ENCODE peak calls at places on chromosomes 5 and 9, in six cellular contexts. X is H1, U is HCT116, E is SK-N-SH, O is K562, A is NT2/D1. N is an unnamed sample.

GRCh38 chr5:107696511-107696910 is 25.8 kb upstream of the EFNA5 start:
- DNase-seq in X (no peak), U (no peak), E (no peak), O (no peak), A (no peak), N (no peak)

GRCh38 chr5:10701567-10702039 is 59.4 kb downstream of the DAP start:
- DNase-seq in X (no peak), U (no peak), E (peak; percentile 76), O (peak; percentile 79), A (no peak), N (peak; percentile 18)

GRCh38 chr9:108543251-108543768 is 312.5 kb downstream of the ACTL7B start:
- DNase-seq in X (peak; percentile 25), U (no peak), E (no peak), O (no peak), A (peak; percentile 74), N (no peak)

GRCh38 chr9:31606678-31607077 is 777.8 kb upstream of the ACO1 start:
- DNase-seq in X (no peak), U (no peak), E (no peak), O (no peak), A (no peak), N (no peak)

GRCh38 chr5:124053340-124053739 is 541.4 kb downstream of the CSNK1G3 start:
- DNase-seq in X (no peak), U (no peak), E (no peak), O (no peak), A (no peak), N (no peak)

GRCh38 chr5:102600964-102601363 is 102.2 kb upstream of the SLCO6A1 start:
- DNase-seq in X (no peak), U (no peak), E (no peak), O (no peak), A (no peak), N (no peak)

GRCh38 chr5:127260686-127261085 is 29.9 kb upstream of the MEGF10 start:
- DNase-seq in X (no peak), U (no peak), E (no peak), O (no peak), A (no peak), N (no peak)

GRCh38 chr5:17189381-17190036 is 27.9 kb upstream of the BASP1 start:
- DNase-seq in X (peak; percentile 66), U (peak; percentile 85), E (peak; percentile 58), O (peak; percentile 65), A (peak; percentile 77), N (peak; percentile 65)

GRCh38 chr5:78915170-78915569 is 69.9 kb downstream of the ARSB start:
- DNase-seq in X (no peak), U (no peak), E (no peak), O (no peak), A (no peak), N (no peak)

GRCh38 chr5:32126691-32127090 is 47.4 kb downstream of the GOLPH3 start:
- DNase-seq in X (no peak), U (no peak), E (no peak), O (no peak), A (no peak), N (no peak)

GRCh38 chr9:134483361-134484184 is 157.3 kb downstream of the RXRA start:
- DNase-seq in X (no peak), U (no peak), E (no peak), O (no peak), A (no peak), N (no peak)

GRCh38 chr5:17305964-17306725 is 88.7 kb downstream of the BASP1 start:
- DNase-seq in X (no peak), U (no peak), E (no peak), O (no peak), A (no peak), N (peak; percentile 9)

GRCh38 chr9:126724226-126724625 is 80.6 kb upstream of the ZBTB43 start:
- DNase-seq in X (no peak), U (no peak), E (peak; percentile 42), O (no peak), A (no peak), N (no peak)

GRCh38 chr5:178576591-178577351 is 13.4 kb downstream of the COL23A1 start:
- DNase-seq in X (no peak), U (no peak), E (no peak), O (no peak), A (no peak), N (no peak)

GRCh38 chr5:26948921-26949320 is 89.5 kb downstream of the CDH9 start:
- DNase-seq in X (no peak), U (no peak), E (no peak), O (no peak), A (no peak), N (no peak)

GRCh38 chr9:2337602-2338001 is 284.0 kb upstream of the VLDLR start:
- DNase-seq in X (no peak), U (no peak), E (no peak), O (no peak), A (no peak), N (no peak)

GRCh38 chr5:141513021-141513626 is 24.2 kb downstream of the PCDHGC5 start:
- DNase-seq in X (no peak), U (no peak), E (peak; percentile 72), O (no peak), A (no peak), N (no peak)

GRCh38 chr5:123092696-123093095 is 3.7 kb downstream of the PRDM6 start:
- DNase-seq in X (no peak), U (no peak), E (no peak), O (no peak), A (no peak), N (no peak)

GRCh38 chr5:31581498-31582099 is 49.5 kb downstream of the C5orf22 start:
- DNase-seq in X (no peak), U (peak; percentile 22), E (peak; percentile 39), O (peak; percentile 31), A (peak; percentile 6), N (peak; percentile 10)

GRCh38 chr5:55934117-55934613 is 60.6 kb downstream of the IL6ST start:
- DNase-seq in X (no peak), U (no peak), E (no peak), O (no peak), A (no peak), N (peak; percentile 100)

GRCh38 chr5:65247594-65247993 is 234.1 kb downstream of the ADAMTS6 start:
- DNase-seq in X (no peak), U (no peak), E (no peak), O (no peak), A (no peak), N (no peak)

GRCh38 chr5:144794922-144795321 is 624.2 kb downstream of the KCTD16 start:
- DNase-seq in X (no peak), U (no peak), E (no peak), O (no peak), A (no peak), N (no peak)

GRCh38 chr5:126852104-126852531 is 75.2 kb downstream of the LMNB1 start:
- DNase-seq in X (no peak), U (no peak), E (no peak), O (no peak), A (no peak), N (no peak)

GRCh38 chr5:172102913-172103629 is 85.0 kb downstream of the STK10 start:
- DNase-seq in X (no peak), U (peak; percentile 64), E (no peak), O (peak; percentile 57), A (peak; percentile 64), N (no peak)

GRCh38 chr5:65926893-65927292 is 518 bp downstream of the ERBIN start:
- DNase-seq in X (no peak), U (no peak), E (no peak), O (no peak), A (no peak), N (no peak)

GRCh38 chr5:110705349-110705748 is 21.1 kb downstream of the TMEM232 start:
- DNase-seq in X (no peak), U (no peak), E (no peak), O (no peak), A (no peak), N (no peak)

GRCh38 chr5:398475-399295 is 44.3 kb upstream of the EXOC3 start:
- DNase-seq in X (no peak), U (no peak), E (peak; percentile 22), O (no peak), A (no peak), N (no peak)

GRCh38 chr9:98017306-98017705 is 34.2 kb downstream of the ANP32B start:
- DNase-seq in X (no peak), U (no peak), E (no peak), O (no peak), A (no peak), N (no peak)

GRCh38 chr9:109452761-109453160 is 45.3 kb downstream of the PTPN3 start:
- DNase-seq in X (no peak), U (no peak), E (no peak), O (no peak), A (no peak), N (no peak)

GRCh38 chr5:164256351-164256750 is 750.9 kb downstream of the MAT2B start:
- DNase-seq in X (no peak), U (no peak), E (no peak), O (no peak), A (no peak), N (no peak)

GRCh38 chr9:34592895-34593601 is 3.5 kb upstream of the CNTFR start:
- DNase-seq in X (no peak), U (no peak), E (peak; percentile 47), O (no peak), A (no peak), N (no peak)

GRCh38 chr5:135219868-135220267 is 179.2 kb downstream of the MACROH2A1 start:
- DNase-seq in X (no peak), U (no peak), E (no peak), O (no peak), A (no peak), N (no peak)

GRCh38 chr5:98397081-98397480 is 376.4 kb upstream of the RGMB start:
- DNase-seq in X (no peak), U (no peak), E (no peak), O (no peak), A (no peak), N (no peak)

GRCh38 chr5:32265902-32266301 is 46.8 kb downstream of the MTMR12 start:
- DNase-seq in X (no peak), U (no peak), E (no peak), O (peak; percentile 34), A (no peak), N (no peak)

GRCh38 chr9:35827486-35827885 is 1.0 kb downstream of the FAM221B start:
- DNase-seq in X (no peak), U (no peak), E (no peak), O (no peak), A (no peak), N (no peak)
- TF ChIP-seq YY1 in X (no peak), U (no peak), E (no peak), O (no peak), A (no peak), N (no peak)

GRCh38 chr5:148314187-148314586 is 2.0 kb downstream of the SPINK7 start:
- DNase-seq in X (no peak), U (no peak), E (no peak), O (no peak), A (no peak), N (no peak)
- TF ChIP-seq YY1 in X (no peak), U (no peak), E (no peak), O (no peak), A (no peak), N (no peak)

GRCh38 chr5:169029661-169030274 is 271.2 kb downstream of the SLIT3 start:
- DNase-seq in X (no peak), U (no peak), E (no peak), O (no peak), A (no peak), N (no peak)
- TF ChIP-seq YY1 in X (no peak), U (no peak), E (no peak), O (no peak), A (no peak), N (no peak)

GRCh38 chr5:149837680-149838269 is 106.8 kb downstream of the PDE6A start:
- DNase-seq in X (peak; percentile 41), U (peak; percentile 54), E (peak; percentile 88), O (peak; percentile 76), A (peak; percentile 25), N (peak; percentile 54)
- TF ChIP-seq YY1 in X (no peak), U (no peak), E (no peak), O (no peak), A (no peak), N (no peak)

N was measured in HepG2.